ENCODE peak calls at places on chromosomes 6 and 20, in four cellular contexts. Y, H, S and A are unnamed samples.

GRCh38 chr6:146127447-146128215 is 98.8 kb downstream of the GRM1 start:
- DNase-seq in S (no peak), H (no peak), Y (no peak), A (no peak)

GRCh38 chr20:45611054-45611453 is 18.5 kb upstream of the WFDC10A start:
- DNase-seq in Y (no peak), S (no peak), H (no peak), A (no peak)

GRCh38 chr20:37386505-37387201 is 40.7 kb downstream of the SRC start:
- DNase-seq in Y (no peak), S (no peak), H (peak; percentile 13), A (peak; percentile 6)

GRCh38 chr20:42430059-42430458 is 759.6 kb downstream of the PTPRT start:
- DNase-seq in H (no peak), S (no peak), Y (no peak), A (peak; percentile 50)

GRCh38 chr6:13767121-13767794 is 47.1 kb downstream of the MCUR1 start:
- DNase-seq in H (no peak), Y (peak; percentile 78), S (peak; percentile 57), A (peak; percentile 34)

GRCh38 chr6:142071981-142072380 is 60.7 kb upstream of the GJE1 start:
- DNase-seq in Y (no peak), H (peak; percentile 26), S (no peak), A (no peak)

GRCh38 chr6:104799134-104799657 is 60.5 kb downstream of the HACE1 start:
- DNase-seq in Y (no peak), S (no peak), H (no peak), A (no peak)

GRCh38 chr6:34344314-34344713 is 48.2 kb downstream of the NUDT3 start:
- DNase-seq in Y (no peak), S (no peak), H (no peak), A (no peak)

GRCh38 chr6:142014515-142014914 is 118.2 kb upstream of the GJE1 start:
- DNase-seq in H (peak; percentile 72), S (no peak), Y (no peak), A (no peak)

GRCh38 chr20:11776687-11777086 is 141.0 kb upstream of the BTBD3 start:
- DNase-seq in H (no peak), Y (no peak), S (no peak), A (no peak)

GRCh38 chr20:8812818-8813217 is 256.1 kb upstream of the PLCB4 start:
- DNase-seq in H (no peak), S (peak; percentile 9), Y (no peak), A (no peak)

GRCh38 chr6:42281570-42281969 is 63.9 kb upstream of the MRPS10 start:
- DNase-seq in S (no peak), Y (no peak), H (no peak), A (no peak)

GRCh38 chr6:42278131-42278853 is 60.6 kb upstream of the MRPS10 start:
- DNase-seq in Y (no peak), S (no peak), H (no peak), A (no peak)

GRCh38 chr6:42279966-42280629 is 62.4 kb upstream of the MRPS10 start:
- DNase-seq in S (no peak), Y (no peak), H (no peak), A (peak; percentile 63)

GRCh38 chr6:42279144-42279781 is 61.6 kb upstream of the MRPS10 start:
- DNase-seq in Y (no peak), S (no peak), H (peak; percentile 18), A (peak; percentile 59)

GRCh38 chr6:42281016-42281533 is 63.4 kb upstream of the MRPS10 start:
- DNase-seq in H (no peak), S (no peak), Y (no peak), A (no peak)
- H3K4me1 ChIP-seq in H (peaks cover 26% of the 10 kb centered on the region), S (no peaks in the 10 kb centered on the region), Y (peaks cover 12% of the 10 kb centered on the region), A (peaks cover 6% of the 10 kb centered on the region)

GRCh38 chr20:18046535-18046934 is 11.2 kb downstream of the OVOL2 start:
- DNase-seq in H (no peak), Y (no peak), S (no peak), A (no peak)
- H3K27ac ChIP-seq in H (no peak overlapping the region), Y (no peak overlapping the region), S (no peak overlapping the region), A (no peak overlapping the region)

GRCh38 chr6:157556671-157557430 is 175.9 kb downstream of the ZDHHC14 start:
- DNase-seq in H (no peak), Y (no peak), S (no peak), A (no peak)
- H3K4me1 ChIP-seq in H (no peaks in the 10 kb centered on the region), Y (no peaks in the 10 kb centered on the region), S (no peaks in the 10 kb centered on the region), A (peaks cover 23% of the 10 kb centered on the region)

GRCh38 chr20:51514836-51515235 is 27.7 kb downstream of the NFATC2 start:
- DNase-seq in H (no peak), Y (no peak), S (no peak), A (no peak)
- H3K27ac ChIP-seq in H (no peak overlapping the region), Y (no peak overlapping the region), S (no peak overlapping the region), A (no peak overlapping the region)

DNA sequence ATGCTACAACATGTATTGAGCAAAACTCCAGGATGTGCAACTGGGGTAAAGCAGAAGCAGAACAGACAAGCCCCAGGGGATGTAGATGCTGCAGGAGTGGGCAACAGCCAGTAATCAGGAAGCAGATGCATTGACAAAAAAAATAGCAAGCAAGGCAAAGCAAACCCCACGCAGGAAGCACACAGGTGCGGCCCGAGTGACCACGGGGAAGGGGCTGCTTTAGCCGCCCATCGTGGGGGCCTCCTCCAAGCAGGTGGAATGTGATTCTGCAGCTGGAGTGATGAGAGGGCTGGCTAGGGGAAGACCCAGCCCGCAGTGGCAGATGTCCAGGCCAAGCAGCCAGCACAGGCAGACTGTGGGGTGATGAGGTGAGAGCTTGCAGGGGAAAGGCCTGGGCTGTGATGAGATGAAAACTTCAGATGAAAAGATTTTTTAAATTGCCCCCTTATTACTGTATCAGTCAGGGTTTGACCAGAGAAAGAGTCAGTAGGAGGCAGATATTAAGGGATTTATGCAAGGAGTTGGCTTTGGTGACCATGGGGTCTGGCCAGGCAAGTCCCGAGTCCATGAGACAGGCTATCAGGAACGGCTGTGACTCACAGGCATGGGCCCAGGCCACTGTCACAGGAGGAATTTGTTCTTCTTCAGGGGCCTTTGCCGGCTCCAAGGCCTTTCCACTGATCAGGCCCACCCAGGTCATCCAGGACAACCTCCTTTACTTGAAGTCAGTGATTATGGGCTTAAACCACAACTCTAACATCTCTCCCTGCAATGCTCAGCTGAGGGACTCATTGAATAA is 207.6 kb downstream of the ANKRD60 start:
- DNase-seq in H (no peak), S (no peak), Y (no peak), A (no peak)
- H3K4me1 ChIP-seq in H (peaks cover 47% of the 10 kb centered on the region), S (peaks cover 3% of the 10 kb centered on the region), Y (no peaks in the 10 kb centered on the region), A (peaks cover 11% of the 10 kb centered on the region)

GRCh38 chr6:161230339-161230738 is 43.5 kb downstream of the AGPAT4 start:
- DNase-seq in S (no peak), H (no peak), Y (no peak), A (no peak)
- H3K27ac ChIP-seq in S (no peak overlapping the region), H (no peak overlapping the region), Y (no peak overlapping the region), A (no peak overlapping the region)